ENCODE peak calls at places on chromosome 13, in ten cellular contexts. C is breast epithelium, P is ovary, F is A549, G is stomach, E is heart left ventricle, M is spleen, O is HCT116, R is body of pancreas, H is uterus. Y is an unnamed sample.

GRCh38 chr13:37495046-37495445 is 103.5 kb downstream of the POSTN start:
- DNase-seq in O (no peak), M (no peak), R (no peak), F (no peak), C (peak), E (no peak), H (no peak), P (no peak), G (no peak), Y (no peak)

GRCh38 chr13:23430664-23431063 is 2.8 kb downstream of the SACS start:
- DNase-seq in M (no peak), O (no peak), G (no peak), R (no peak), C (no peak), H (no peak), E (no peak), P (no peak), F (no peak), Y (no peak)

GRCh38 chr13:72656357-72656756 is 71.1 kb downstream of the MZT1 start:
- DNase-seq in M (no peak), O (no peak), H (no peak), F (no peak), P (no peak), E (no peak), C (no peak), G (no peak), R (no peak), Y (no peak)

GRCh38 chr13:77733674-77734073 is 36.2 kb downstream of the SLAIN1 start:
- DNase-seq in G (no peak), O (no peak), C (no peak), M (no peak), R (no peak), H (no peak), E (no peak), F (no peak), P (no peak), Y (no peak)

GRCh38 chr13:63517376-63517775 is 2101.7 kb upstream of the PCDH20 start:
- DNase-seq in R (no peak), O (no peak), E (no peak), F (no peak), P (no peak), H (no peak), C (no peak), G (no peak), M (no peak), Y (no peak)

GRCh38 chr13:30679483-30680330 is 55.6 kb upstream of the ALOX5AP start:
- DNase-seq in P (no peak), C (no peak), O (no peak), G (no peak), H (no peak), F (peak), M (no peak), E (no peak), R (no peak), Y (peak)

GRCh38 chr13:49782784-49783183 is 9.7 kb downstream of the KPNA3 start:
- DNase-seq in P (no peak), R (no peak), F (no peak), O (no peak), C (no peak), E (no peak), M (no peak), G (no peak), H (no peak), Y (no peak)

GRCh38 chr13:107518780-107519179 is 696.6 kb downstream of the LIG4 start:
- DNase-seq in P (no peak), R (no peak), H (no peak), G (no peak), M (no peak), C (no peak), F (no peak), O (no peak), E (no peak), Y (no peak)

GRCh38 chr13:23384111-23384510 is 49.4 kb downstream of the SACS start:
- DNase-seq in M (no peak), F (peak), R (no peak), G (no peak), C (no peak), H (no peak), E (no peak), P (no peak), O (no peak), Y (no peak)

GRCh38 chr13:40146063-40146462 is 490.6 kb downstream of the COG6 start:
- DNase-seq in G (no peak), P (no peak), F (peak), O (no peak), E (no peak), R (no peak), C (no peak), M (no peak), H (no peak), Y (no peak)

GRCh38 chr13:73717632-73718031 is 416.6 kb downstream of the KLF12 start:
- DNase-seq in P (no peak), G (no peak), O (no peak), F (no peak), C (no peak), H (no peak), E (no peak), M (no peak), R (peak), Y (no peak)

GRCh38 chr13:38321654-38322053 is 28.0 kb upstream of the UFM1 start:
- DNase-seq in O (no peak), P (no peak), H (no peak), E (no peak), F (no peak), M (no peak), C (no peak), G (no peak), R (no peak), Y (no peak)

GRCh38 chr13:64591981-64592380 is 2638.2 kb downstream of the PCDH9 start:
- DNase-seq in P (no peak), F (no peak), M (no peak), G (no peak), E (no peak), R (no peak), H (no peak), C (no peak), O (no peak), Y (no peak)

GRCh38 chr13:42865703-42866102 is 84.3 kb downstream of the FAM216B start:
- DNase-seq in F (no peak), H (no peak), P (no peak), O (no peak), M (no peak), C (no peak), G (no peak), E (no peak), R (no peak), Y (no peak)

GRCh38 chr13:43908156-43909126 is 28.7 kb downstream of the LACC1 start:
- DNase-seq in H (no peak), M (no peak), E (no peak), F (peak), G (no peak), C (no peak), P (no peak), R (no peak), O (peak), Y (peak)

GRCh38 chr13:54004026-54004699 is 975.5 kb downstream of the OLFM4 start:
- DNase-seq in H (no peak), O (no peak), C (no peak), G (no peak), M (no peak), P (no peak), F (no peak), R (no peak), E (no peak), Y (no peak)

GRCh38 chr13:60384911-60385310 is 12.1 kb upstream of the TDRD3 start:
- DNase-seq in C (no peak), G (no peak), R (no peak), O (no peak), P (no peak), F (no peak), H (no peak), M (no peak), E (no peak), Y (no peak)

GRCh38 chr13:82654143-82654542 is 1228.1 kb downstream of the SLITRK1 start:
- DNase-seq in P (no peak), F (no peak), H (no peak), G (no peak), C (no peak), R (no peak), E (no peak), M (no peak), O (no peak), Y (no peak)

GRCh38 chr13:97347255-97347653 is 86.7 kb upstream of the RAP2A start:
- DNase-seq in O (no peak), F (no peak), P (no peak), C (no peak), R (no peak), E (no peak), M (no peak), G (no peak), H (no peak), Y (no peak)
- H3K4me3 ChIP-seq in O (no peak), F (no peak), P (no peak), C (no peak), R (no peak), E (no peak), M (no peak), G (no peak), H (no peak), Y (no peak)

GRCh38 chr13:112325142-112325808 is 50.9 kb upstream of the SPACA7 start:
- DNase-seq in O (no peak), R (no peak), H (no peak), F (no peak), P (no peak), E (no peak), C (no peak), G (no peak), M (no peak), Y (no peak)

GRCh38 chr13:112322562-112322961 is 53.6 kb upstream of the SPACA7 start:
- DNase-seq in F (no peak), R (no peak), M (no peak), G (no peak), C (no peak), H (no peak), E (no peak), P (no peak), O (no peak), Y (no peak)

GRCh38 chr13:112326821-112327370 is 49.3 kb upstream of the SPACA7 start:
- DNase-seq in O (no peak), E (no peak), G (no peak), M (no peak), F (no peak), H (no peak), R (no peak), P (no peak), C (no peak), Y (no peak)

GRCh38 chr13:112325941-112326645 is 50.1 kb upstream of the SPACA7 start:
- DNase-seq in O (no peak), C (no peak), F (no peak), H (no peak), P (no peak), R (no peak), E (peak), G (no peak), M (no peak), Y (no peak)

DNA sequence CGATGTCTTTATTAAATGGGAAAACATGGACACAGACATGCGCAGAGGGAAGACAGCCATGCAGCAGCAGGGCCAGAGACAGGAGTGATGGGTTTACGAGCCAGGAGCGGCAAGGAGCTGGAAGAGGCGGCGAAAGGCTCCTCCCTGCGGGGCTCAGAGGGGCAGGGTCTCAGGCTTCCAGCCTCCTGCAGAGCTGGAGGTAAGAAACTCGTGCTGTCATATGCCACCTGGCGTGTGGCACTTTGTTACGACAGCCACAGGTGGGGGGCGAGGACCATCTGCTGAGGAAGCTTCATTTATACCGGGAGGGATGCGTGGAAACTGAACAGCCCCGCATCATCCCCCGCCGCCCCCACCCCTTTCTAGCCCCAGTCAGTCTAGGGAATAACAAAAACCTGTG is 52.0 kb upstream of the SPACA7 start:
- DNase-seq in R (no peak), F (no peak), O (no peak), G (no peak), C (no peak), M (no peak), H (no peak), E (no peak), P (no peak), Y (no peak)
- H3K27ac ChIP-seq in R (no peak), F (no peak), O (no peak), G (no peak), C (no peak), M (no peak), H (no peak), E (no peak), P (no peak), Y (no peak)

DNA sequence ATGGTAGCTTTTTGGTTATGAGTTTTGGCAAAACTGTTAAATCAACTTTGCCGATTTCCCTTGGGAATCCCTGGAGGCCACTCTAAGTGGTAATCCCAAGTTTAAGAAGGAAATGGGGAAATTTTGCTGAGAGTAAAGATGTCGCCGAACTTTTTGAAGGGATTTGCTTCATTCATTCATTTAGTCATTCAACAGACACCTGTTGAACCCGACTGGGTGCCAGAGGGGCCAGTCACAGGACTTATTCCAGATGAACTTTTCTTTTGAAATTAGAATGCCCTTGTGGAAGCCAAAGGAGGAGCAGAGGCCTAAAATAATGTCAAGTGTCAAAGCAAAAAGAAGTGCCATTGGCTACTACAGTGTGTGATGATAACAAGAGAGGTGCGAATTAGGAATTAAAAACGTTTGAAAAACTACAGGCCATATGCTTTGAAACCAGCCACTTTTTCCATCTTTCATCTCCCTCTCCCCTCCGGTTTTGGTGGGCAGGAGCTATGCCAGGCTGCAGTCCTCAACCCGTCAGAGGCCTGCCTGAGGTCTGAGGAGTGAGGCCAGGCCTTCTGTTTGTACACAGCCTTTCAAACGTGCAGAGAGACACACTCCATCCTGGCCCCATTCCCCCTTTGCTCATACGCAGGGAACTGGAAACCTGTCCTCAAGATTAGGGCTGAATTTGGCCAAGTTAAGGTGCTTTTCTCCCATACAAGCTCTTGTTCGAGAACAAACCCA is 74.7 kb downstream of the ZIC5 start:
- DNase-seq in E (no peak), R (no peak), H (no peak), O (no peak), G (no peak), C (no peak), P (no peak), M (no peak), F (no peak), Y (no peak)
- TF ChIP-seq POLR2A in E (no peak), R (no peak), H (no peak), O (no peak), G (no peak), C (no peak), P (no peak), M (no peak), F (no peak), Y (no peak)

GRCh38 chr13:67221630-67222226 is 8.4 kb downstream of the PCDH9 start:
- DNase-seq in E (no peak), M (no peak), R (no peak), O (no peak), F (no peak), P (no peak), H (no peak), G (no peak), C (no peak), Y (no peak)

GRCh38 chr13:67223024-67223423 is 7.1 kb downstream of the PCDH9 start:
- DNase-seq in R (no peak), P (no peak), F (no peak), G (no peak), C (no peak), H (no peak), M (no peak), O (no peak), E (no peak), Y (no peak)

GRCh38 chr13:67224148-67224846 is 5.8 kb downstream of the PCDH9 start:
- DNase-seq in P (peak), G (peak), F (peak), M (peak), O (peak), C (peak), R (peak), H (peak), E (peak), Y (peak)

GRCh38 chr13:67225252-67226159 is 4.6 kb downstream of the PCDH9 start:
- DNase-seq in E (no peak), O (no peak), M (peak), C (no peak), H (no peak), G (no peak), P (no peak), R (no peak), F (no peak), Y (no peak)

DNA sequence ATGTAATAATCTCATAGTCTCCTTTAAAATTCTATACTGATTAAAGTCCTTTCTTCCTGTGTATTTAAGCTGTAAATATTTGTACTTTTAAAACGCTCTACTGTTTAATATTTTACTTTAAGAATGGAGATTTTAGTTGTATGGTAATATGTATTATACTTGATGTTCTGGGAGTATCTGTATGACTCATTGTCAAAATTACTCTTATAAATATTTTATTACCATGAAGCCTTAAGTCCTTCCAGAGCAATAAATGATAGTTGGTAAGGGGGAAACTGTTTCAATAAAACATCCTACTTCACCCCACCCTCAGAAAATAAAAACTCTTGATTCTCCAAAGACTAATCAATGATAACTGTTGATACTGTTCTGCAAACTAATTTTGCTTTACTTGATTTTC is 6.4 kb downstream of the PCDH9 start:
- DNase-seq in F (no peak), M (no peak), O (no peak), C (no peak), G (no peak), R (no peak), E (no peak), H (no peak), P (no peak), Y (no peak)
- H3K4me3 ChIP-seq in F (peak), M (no peak), O (no peak), C (no peak), G (peak), R (no peak), E (peak), H (no peak), P (no peak), Y (no peak)

GRCh38 chr13:109297628-109298027 is 488.8 kb downstream of the IRS2 start:
- DNase-seq in C (no peak), M (no peak), G (no peak), F (no peak), H (no peak), R (no peak), P (no peak), E (no peak), O (no peak), Y (no peak)
- H3K27ac ChIP-seq in C (no peak), M (no peak), G (no peak), F (no peak), H (no peak), R (no peak), P (no peak), E (no peak), O (no peak), Y (no peak)

GRCh38 chr13:110306960-110307696 is at the start of the genes COL4A1 and COL4A2:
- DNase-seq in C (peak), O (no peak), H (peak), P (peak), G (no peak), M (no peak), F (peak), E (peak), R (peak), Y (peak)
- TF ChIP-seq POLR2A in C (peak), O (no peak), H (peak), P (peak), G (no peak), M (no peak), F (peak), E (peak), R (peak), Y (peak)

Y was measured in testis.